ENCODE peak calls at places on chromosome 12, in five cellular contexts. One of them, this sample, is unnamed.

GRCh38 chr12:26953447-26953846 is 15.2 kb downstream of the FGFR1OP2 start:
- DNase-seq in GM20000: no peak
- DNase-seq in AG04449: no peak
- DNase-seq in left lung: peak
- DNase-seq in mammary epithelial cell: no peak
- DNase-seq in this sample: no peak

GRCh38 chr12:91404362-91404899 is 221.8 kb upstream of the DCN start:
- DNase-seq in AG04449: no peak
- DNase-seq in GM20000: no peak
- DNase-seq in mammary epithelial cell: peak
- DNase-seq in left lung: no peak
- DNase-seq in this sample: no peak

GRCh38 chr12:15278816-15279658 is 43.3 kb upstream of the PTPRO start:
- DNase-seq in left lung: peak
- DNase-seq in mammary epithelial cell: peak
- DNase-seq in GM20000: no peak
- DNase-seq in AG04449: no peak
- DNase-seq in this sample: no peak

GRCh38 chr12:132338781-132339180 is 9.4 kb upstream of the GALNT9 start:
- DNase-seq in AG04449: no peak
- DNase-seq in GM20000: no peak
- DNase-seq in mammary epithelial cell: no peak
- DNase-seq in left lung: no peak
- DNase-seq in this sample: no peak

GRCh38 chr12:127596881-127597280 is 670.1 kb upstream of the TMEM132C start:
- DNase-seq in left lung: no peak
- DNase-seq in mammary epithelial cell: no peak
- DNase-seq in AG04449: no peak
- DNase-seq in GM20000: no peak
- DNase-seq in this sample: no peak

GRCh38 chr12:104890463-104891096 is 67.5 kb downstream of the SLC41A2 start:
- DNase-seq in AG04449: no peak
- DNase-seq in mammary epithelial cell: no peak
- DNase-seq in left lung: no peak
- DNase-seq in GM20000: no peak
- DNase-seq in this sample: no peak

GRCh38 chr12:74538491-74539258 is 1.0 kb downstream of the ATXN7L3B start:
- DNase-seq in left lung: no peak
- DNase-seq in mammary epithelial cell: peak
- DNase-seq in AG04449: no peak
- DNase-seq in GM20000: peak
- DNase-seq in this sample: no peak

GRCh38 chr12:111570090-111570961 is 28.8 kb downstream of the ATXN2 start:
- DNase-seq in mammary epithelial cell: peak
- DNase-seq in AG04449: peak
- DNase-seq in GM20000: no peak
- DNase-seq in left lung: no peak
- DNase-seq in this sample: no peak

GRCh38 chr12:104423809-104424208 is 32.9 kb upstream of the CHST11 start:
- DNase-seq in GM20000: no peak
- DNase-seq in left lung: no peak
- DNase-seq in mammary epithelial cell: no peak
- DNase-seq in AG04449: no peak
- DNase-seq in this sample: no peak

GRCh38 chr12:65602579-65603295 is 221.5 kb upstream of the HMGA2 start:
- DNase-seq in AG04449: peak
- DNase-seq in GM20000: peak
- DNase-seq in left lung: peak
- DNase-seq in mammary epithelial cell: peak
- DNase-seq in this sample: no peak

GRCh38 chr12:41663487-41664258 is 475.6 kb downstream of the PDZRN4 start:
- DNase-seq in left lung: no peak
- DNase-seq in GM20000: no peak
- DNase-seq in AG04449: no peak
- DNase-seq in mammary epithelial cell: peak
- DNase-seq in this sample: no peak

GRCh38 chr12:85779768-85780167 is 56.4 kb downstream of the RASSF9 start:
- DNase-seq in GM20000: no peak
- DNase-seq in mammary epithelial cell: no peak
- DNase-seq in AG04449: no peak
- DNase-seq in left lung: no peak
- DNase-seq in this sample: no peak

GRCh38 chr12:76083246-76083735 is 1.2 kb downstream of the NAP1L1 start:
- DNase-seq in GM20000: no peak
- DNase-seq in AG04449: no peak
- DNase-seq in mammary epithelial cell: no peak
- DNase-seq in left lung: no peak
- DNase-seq in this sample: no peak

GRCh38 chr12:52164624-52165023 is 27.2 kb downstream of the KRT80 start:
- DNase-seq in mammary epithelial cell: no peak
- DNase-seq in AG04449: no peak
- DNase-seq in GM20000: no peak
- DNase-seq in left lung: no peak
- DNase-seq in this sample: no peak

GRCh38 chr12:54824402-54824801 is 29.9 kb upstream of the MUCL1 start:
- DNase-seq in AG04449: no peak
- DNase-seq in left lung: no peak
- DNase-seq in GM20000: no peak
- DNase-seq in mammary epithelial cell: no peak
- DNase-seq in this sample: no peak

GRCh38 chr12:105330938-105331804 is 680 bp downstream of the C12orf75 start:
- DNase-seq in GM20000: peak
- DNase-seq in AG04449: no peak
- DNase-seq in mammary epithelial cell: peak
- DNase-seq in left lung: peak
- DNase-seq in this sample: no peak

GRCh38 chr12:94879542-94879941 is 124.0 kb downstream of the NDUFA12 start:
- DNase-seq in left lung: no peak
- DNase-seq in AG04449: no peak
- DNase-seq in GM20000: peak
- DNase-seq in mammary epithelial cell: no peak
- DNase-seq in this sample: no peak

GRCh38 chr12:106753526-106753925 is 21.0 kb upstream of the RIC8B start:
- DNase-seq in AG04449: no peak
- DNase-seq in left lung: no peak
- DNase-seq in mammary epithelial cell: no peak
- DNase-seq in GM20000: peak
- DNase-seq in this sample: no peak

GRCh38 chr12:96132819-96133218 is 61.4 kb upstream of the ELK3 start:
- DNase-seq in left lung: no peak
- DNase-seq in mammary epithelial cell: no peak
- DNase-seq in AG04449: no peak
- DNase-seq in GM20000: no peak
- DNase-seq in this sample: no peak
- TF ChIP-seq CTCF in left lung: no peak
- TF ChIP-seq CTCF in mammary epithelial cell: peak
- TF ChIP-seq CTCF in AG04449: no peak
- TF ChIP-seq CTCF in GM20000: peak
- TF ChIP-seq CTCF in this sample: peak

DNA sequence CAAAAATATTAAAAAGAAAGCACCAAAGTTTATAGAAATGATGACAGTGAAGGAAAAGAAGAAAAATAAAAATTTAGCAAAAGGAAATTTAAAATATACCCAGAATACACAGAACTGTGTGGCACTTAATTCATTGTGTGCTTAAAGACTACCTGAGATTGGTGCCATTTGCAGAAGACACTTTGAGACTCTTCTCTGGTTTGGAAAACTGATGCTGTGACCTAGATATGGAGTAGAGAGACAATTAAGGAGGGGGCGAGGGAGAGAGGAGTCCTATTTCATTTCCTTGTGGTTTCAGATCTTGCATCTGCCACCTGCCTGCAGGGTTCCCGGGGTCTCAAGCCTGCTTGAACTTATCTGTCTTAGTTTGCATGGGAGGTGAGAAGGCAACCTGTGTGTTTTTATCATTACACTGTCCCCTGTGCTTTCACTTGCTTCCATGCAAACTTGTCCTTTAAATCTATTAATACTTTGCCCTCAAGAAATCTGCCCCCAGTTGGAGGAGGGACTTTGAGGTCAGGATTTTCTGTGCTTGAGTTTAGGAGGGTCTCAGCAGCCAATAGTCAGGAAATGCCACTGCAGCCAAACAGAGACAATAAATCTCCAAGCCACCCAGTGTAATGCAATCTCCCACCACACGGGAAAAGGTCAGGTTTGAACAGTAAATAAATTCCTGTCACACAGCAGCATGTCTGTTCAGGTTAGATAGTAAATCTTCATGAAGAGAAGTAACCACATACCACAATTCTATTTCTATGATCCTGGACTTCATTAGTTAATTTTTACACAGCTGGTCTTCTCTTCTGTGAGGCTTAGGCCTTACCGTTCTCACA is 119.4 kb downstream of the CAND1 start:
- DNase-seq in mammary epithelial cell: no peak
- DNase-seq in GM20000: no peak
- DNase-seq in left lung: no peak
- DNase-seq in AG04449: no peak
- DNase-seq in this sample: no peak
- TF ChIP-seq CTCF in mammary epithelial cell: peak
- TF ChIP-seq CTCF in GM20000: no peak
- TF ChIP-seq CTCF in left lung: no peak
- TF ChIP-seq CTCF in AG04449: no peak
- TF ChIP-seq CTCF in this sample: peak

DNA sequence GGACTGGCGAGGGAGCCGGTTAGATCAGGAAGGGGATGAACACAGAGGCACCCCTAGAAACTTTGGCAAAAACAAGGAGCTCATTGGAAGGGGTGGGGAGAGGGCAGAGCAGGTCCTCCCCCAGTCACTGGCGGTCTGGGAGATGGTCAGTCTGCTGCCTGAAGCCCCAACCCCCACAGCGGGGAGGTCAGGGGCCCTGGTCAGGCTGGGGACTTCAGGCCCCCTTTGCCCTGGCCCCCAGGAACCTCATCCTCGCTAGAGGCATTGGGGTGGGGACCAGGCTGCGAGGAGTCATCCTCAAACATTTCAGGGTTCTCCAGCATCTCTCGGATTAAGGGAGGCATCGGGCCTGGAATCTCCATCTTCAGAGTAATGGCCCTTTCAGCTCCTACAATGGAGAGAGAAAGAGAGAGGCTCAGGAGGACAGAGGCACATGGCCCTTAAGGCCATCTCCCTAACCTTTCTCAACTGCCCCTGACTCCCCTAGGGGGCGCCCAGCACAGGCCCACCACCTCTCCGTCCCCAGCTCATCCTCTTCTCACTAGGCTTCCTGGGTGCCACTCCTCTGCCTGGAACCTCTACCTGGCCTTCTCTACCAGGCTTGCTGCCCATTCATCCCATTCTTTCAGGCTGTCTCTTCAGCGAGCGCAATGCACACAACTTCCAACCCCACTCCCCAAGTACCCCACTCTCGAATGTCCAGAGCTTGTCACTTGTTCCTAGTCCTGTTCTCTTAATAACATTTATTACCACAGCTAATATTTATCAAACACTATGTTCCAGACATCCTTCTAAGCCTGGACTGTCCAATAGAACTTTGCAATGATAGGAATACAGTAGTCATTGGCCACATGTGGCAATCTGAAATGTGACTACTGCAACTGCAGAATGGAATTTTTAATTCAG is 4.7 kb upstream of the ITGB7 start:
- DNase-seq in AG04449: no peak
- DNase-seq in GM20000: no peak
- DNase-seq in mammary epithelial cell: no peak
- DNase-seq in left lung: no peak
- DNase-seq in this sample: no peak
- TF ChIP-seq CTCF in AG04449: peak
- TF ChIP-seq CTCF in GM20000: peak
- TF ChIP-seq CTCF in mammary epithelial cell: no peak
- TF ChIP-seq CTCF in left lung: no peak
- TF ChIP-seq CTCF in this sample: peak

GRCh38 chr12:45122776-45123380 is 72.0 kb upstream of the DBX2 start:
- DNase-seq in GM20000: no peak
- DNase-seq in mammary epithelial cell: peak
- DNase-seq in left lung: no peak
- DNase-seq in AG04449: no peak
- DNase-seq in this sample: no peak
- TF ChIP-seq CTCF in GM20000: no peak
- TF ChIP-seq CTCF in mammary epithelial cell: peak
- TF ChIP-seq CTCF in left lung: peak
- TF ChIP-seq CTCF in AG04449: no peak
- TF ChIP-seq CTCF in this sample: peak

DNA sequence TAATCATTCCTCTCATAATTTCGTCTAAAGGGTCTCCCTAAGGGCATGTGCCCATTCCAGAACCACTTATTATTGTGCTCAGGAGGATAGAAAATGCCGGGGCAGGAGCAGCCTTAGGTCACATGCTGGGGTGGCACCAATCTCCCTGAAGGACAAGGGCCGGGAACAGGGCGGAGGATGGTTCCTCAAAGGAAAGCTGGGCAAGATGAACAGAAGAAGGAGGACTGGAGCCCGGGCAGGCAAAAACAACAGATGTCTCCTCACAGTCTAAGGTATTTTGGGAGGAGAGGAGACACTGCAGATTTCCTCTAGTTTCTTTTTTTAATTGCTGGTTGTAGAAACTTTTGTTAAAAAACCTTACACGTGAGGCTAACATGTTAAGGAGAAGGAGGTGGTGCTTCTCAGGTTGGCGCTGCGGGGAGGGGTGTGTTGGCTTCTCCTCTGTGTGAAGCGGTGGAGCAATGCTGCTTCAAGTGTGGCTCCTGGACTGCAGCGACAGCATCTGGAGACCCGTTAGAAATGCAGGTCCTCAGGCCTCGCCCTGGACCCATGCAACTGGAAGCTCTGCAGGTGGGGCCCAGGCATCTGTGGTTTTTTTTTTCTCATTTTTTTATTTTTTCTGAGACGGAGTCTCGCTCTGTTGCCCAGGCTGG is 164.8 kb downstream of the AACS start:
- DNase-seq in left lung: no peak
- DNase-seq in GM20000: no peak
- DNase-seq in mammary epithelial cell: no peak
- DNase-seq in AG04449: no peak
- DNase-seq in this sample: no peak
- TF ChIP-seq CTCF in left lung: no peak
- TF ChIP-seq CTCF in GM20000: no peak
- TF ChIP-seq CTCF in mammary epithelial cell: no peak
- TF ChIP-seq CTCF in AG04449: no peak
- TF ChIP-seq CTCF in this sample: no peak

GRCh38 chr12:62436164-62436503 is 30.5 kb upstream of the MON2 start:
- DNase-seq in AG04449: no peak
- DNase-seq in mammary epithelial cell: no peak
- DNase-seq in GM20000: no peak
- DNase-seq in left lung: peak
- DNase-seq in this sample: no peak

GRCh38 chr12:62434504-62435336 is 31.9 kb upstream of the MON2 start:
- DNase-seq in GM20000: no peak
- DNase-seq in mammary epithelial cell: no peak
- DNase-seq in AG04449: no peak
- DNase-seq in left lung: peak
- DNase-seq in this sample: no peak

GRCh38 chr12:62438098-62438692 is 28.4 kb upstream of the MON2 start:
- DNase-seq in GM20000: peak
- DNase-seq in AG04449: peak
- DNase-seq in mammary epithelial cell: peak
- DNase-seq in left lung: no peak
- DNase-seq in this sample: no peak

GRCh38 chr12:62435337-62436163 is 31.1 kb upstream of the MON2 start:
- DNase-seq in mammary epithelial cell: peak
- DNase-seq in AG04449: no peak
- DNase-seq in GM20000: peak
- DNase-seq in left lung: peak
- DNase-seq in this sample: no peak
- TF ChIP-seq CTCF in mammary epithelial cell: peak
- TF ChIP-seq CTCF in AG04449: peak
- TF ChIP-seq CTCF in GM20000: no peak
- TF ChIP-seq CTCF in left lung: peak
- TF ChIP-seq CTCF in this sample: peak